ENCODE peak calls at places on chromosomes 5 and 9, in eight cellular contexts. F, W, E, A, N, O, D and Y are unnamed samples.

GRCh38 chr9:27945386-27945785 is 372.1 kb upstream of the C9orf72 start:
- DNase-seq in F (no peak), W (no peak), E (no peak), A (no peak), N (no peak), O (no peak), D (no peak), Y (no peak)

GRCh38 chr5:139660916-139661814 is 13.0 kb downstream of the CXXC5 start:
- DNase-seq in F (no peak), W (no peak), E (peak), A (no peak), N (peak), O (peak), D (no peak), Y (peak)

GRCh38 chr9:98345011-98345410 is 89.6 kb upstream of the TBC1D2 start:
- DNase-seq in F (no peak), W (no peak), E (no peak), A (no peak), N (no peak), O (no peak), D (no peak), Y (no peak)

GRCh38 chr9:78967557-78968212 is 604.1 kb upstream of the TLE4 start:
- DNase-seq in F (no peak), W (no peak), E (no peak), A (no peak), N (peak), O (no peak), D (no peak), Y (no peak)

GRCh38 chr9:81984911-81985310 is 3.7 kb upstream of the SPATA31D1 start:
- DNase-seq in F (no peak), W (no peak), E (no peak), A (no peak), N (no peak), O (no peak), D (no peak), Y (no peak)

GRCh38 chr9:129176786-129177442 is 1.1 kb downstream of the IER5L start:
- DNase-seq in F (peak), W (peak), E (no peak), A (no peak), N (peak), O (no peak), D (no peak), Y (peak)

GRCh38 chr9:33294670-33295432 is 4.5 kb downstream of the NFX1 start:
- DNase-seq in F (no peak), W (no peak), E (no peak), A (no peak), N (no peak), O (no peak), D (no peak), Y (no peak)

GRCh38 chr5:112418412-112419049 is 546 bp downstream of the EPB41L4A start:
- DNase-seq in F (no peak), W (no peak), E (no peak), A (no peak), N (peak), O (no peak), D (no peak), Y (peak)

GRCh38 chr9:119003218-119003617 is 366.0 kb downstream of the BRINP1 start:
- DNase-seq in F (no peak), W (no peak), E (peak), A (no peak), N (no peak), O (no peak), D (no peak), Y (no peak)

GRCh38 chr5:84080908-84081307 is 303.8 kb downstream of the EDIL3 start:
- DNase-seq in F (peak), W (no peak), E (no peak), A (no peak), N (no peak), O (no peak), D (no peak), Y (no peak)

GRCh38 chr5:95130951-95131350 is 153.9 kb downstream of the MCTP1 start:
- DNase-seq in F (no peak), W (no peak), E (no peak), A (no peak), N (no peak), O (no peak), D (no peak), Y (no peak)

GRCh38 chr9:32565967-32566366 is 7.0 kb downstream of the NDUFB6 start:
- DNase-seq in F (no peak), W (peak), E (no peak), A (no peak), N (no peak), O (no peak), D (no peak), Y (no peak)

GRCh38 chr5:42614509-42614908 is 142.1 kb upstream of the CCDC152 start:
- DNase-seq in F (no peak), W (no peak), E (no peak), A (no peak), N (peak), O (no peak), D (no peak), Y (no peak)

GRCh38 chr5:67240846-67241245 is 44.2 kb upstream of the CD180 start:
- DNase-seq in F (no peak), W (no peak), E (no peak), A (no peak), N (no peak), O (no peak), D (no peak), Y (no peak)

GRCh38 chr5:173338380-173339015 is 10.3 kb upstream of the STC2 start:
- DNase-seq in F (no peak), W (no peak), E (no peak), A (no peak), N (no peak), O (no peak), D (no peak), Y (no peak)

GRCh38 chr9:100602302-100602930 is 24.5 kb downstream of the CAVIN4 start:
- DNase-seq in F (peak), W (no peak), E (no peak), A (peak), N (peak), O (no peak), D (no peak), Y (no peak)

GRCh38 chr9:137786511-137786920 is 91.1 kb upstream of the CACNA1B start:
- DNase-seq in F (no peak), W (no peak), E (no peak), A (no peak), N (peak), O (no peak), D (no peak), Y (no peak)

GRCh38 chr9:68685770-68686169 is 19.3 kb upstream of the PIP5K1B start:
- DNase-seq in F (no peak), W (no peak), E (no peak), A (no peak), N (peak), O (peak), D (no peak), Y (peak)

GRCh38 chr9:2023532-2023931 is 8.4 kb downstream of the SMARCA2 start:
- DNase-seq in F (no peak), W (peak), E (no peak), A (no peak), N (no peak), O (no peak), D (no peak), Y (no peak)

GRCh38 chr5:175872287-175873089 is 1.1 kb downstream of the CPLX2 start:
- DNase-seq in F (peak), W (no peak), E (no peak), A (no peak), N (no peak), O (no peak), D (no peak), Y (no peak)

GRCh38 chr5:81631124-81631523 is 119.8 kb downstream of the SSBP2 start:
- DNase-seq in F (no peak), W (peak), E (no peak), A (no peak), N (no peak), O (no peak), D (peak), Y (no peak)

GRCh38 chr9:127966416-127967150 is 14.2 kb downstream of the EEIG1 start:
- DNase-seq in F (no peak), W (no peak), E (no peak), A (no peak), N (no peak), O (peak), D (no peak), Y (peak)

GRCh38 chr9:129306318-129306973 is 128.4 kb upstream of the IER5L start:
- DNase-seq in F (no peak), W (peak), E (no peak), A (no peak), N (no peak), O (peak), D (no peak), Y (peak)

GRCh38 chr5:141866111-141866510 is 12.1 kb downstream of the PCDH1 start:
- DNase-seq in F (no peak), W (no peak), E (no peak), A (no peak), N (no peak), O (peak), D (no peak), Y (peak)

GRCh38 chr9:88539246-88539645 is 4.3 kb downstream of the NXNL2 start:
- DNase-seq in F (no peak), W (no peak), E (no peak), A (no peak), N (no peak), O (no peak), D (no peak), Y (no peak)

GRCh38 chr9:88387733-88388202 is 476 bp upstream of the SPIN1 start:
- DNase-seq in F (peak), W (peak), E (no peak), A (no peak), N (peak), O (peak), D (peak), Y (peak)

GRCh38 chr5:73230264-73231244 is 57.6 kb downstream of the TMEM174 start:
- DNase-seq in F (no peak), W (no peak), E (no peak), A (no peak), N (no peak), O (no peak), D (no peak), Y (no peak)

GRCh38 chr5:101102506-101102905 is 199.4 kb upstream of the ST8SIA4 start:
- DNase-seq in F (no peak), W (no peak), E (no peak), A (no peak), N (no peak), O (no peak), D (no peak), Y (no peak)

GRCh38 chr9:21524099-21524830 is 42.2 kb upstream of the IFNE start:
- DNase-seq in F (no peak), W (no peak), E (no peak), A (no peak), N (no peak), O (no peak), D (no peak), Y (no peak)

GRCh38 chr5:124743534-124744169 is 2.8 kb downstream of the ZNF608 start:
- DNase-seq in F (no peak), W (no peak), E (no peak), A (no peak), N (no peak), O (no peak), D (no peak), Y (no peak)

GRCh38 chr9:109401169-109401989 is 80.5 kb upstream of the EPB41L4B start:
- DNase-seq in F (peak), W (peak), E (no peak), A (peak), N (peak), O (peak), D (no peak), Y (peak)

GRCh38 chr5:36066001-36066539 is 612 bp downstream of the UGT3A2 start:
- DNase-seq in F (no peak), W (no peak), E (no peak), A (no peak), N (no peak), O (no peak), D (no peak), Y (no peak)